ENCODE peak calls at places on chromosomes 16 and 17, in four cellular contexts. Y is HepG2, Q is A549, O is K562. V is an unnamed sample.

GRCh38 chr16:66911801-66912200 is 6.9 kb downstream of the CDH16 start:
- DNase-seq in Y (no peak), Q (no peak), O (no peak), V (no peak)

GRCh38 chr17:37465058-37465616 is 24.6 kb upstream of the DUSP14 start:
- DNase-seq in Y (no peak), Q (no peak), O (no peak), V (no peak)

GRCh38 chr17:37089998-37090397 is 141.2 kb downstream of the AATF start:
- DNase-seq in Y (no peak), Q (no peak), O (no peak), V (peak)

GRCh38 chr17:20268700-20269475 is 198.5 kb downstream of the LGALS9B start:
- DNase-seq in Y (no peak), Q (no peak), O (no peak), V (no peak)

GRCh38 chr17:82244413-82245140 is 15.7 kb downstream of the SLC16A3 start:
- DNase-seq in Y (no peak), Q (no peak), O (no peak), V (no peak)

GRCh38 chr17:66673668-66674276 is 161.1 kb upstream of the CACNG5 start:
- DNase-seq in Y (peak), Q (peak), O (peak), V (no peak)

GRCh38 chr17:82874011-82874835 is 34.4 kb upstream of the ZNF750 start:
- DNase-seq in Y (no peak), Q (no peak), O (no peak), V (no peak)

GRCh38 chr17:43699438-43699756 is 37.7 kb upstream of the MEOX1 start:
- DNase-seq in Y (no peak), Q (no peak), O (no peak), V (no peak)

GRCh38 chr16:79601978-79602609 is 1.6 kb upstream of the MAF start:
- DNase-seq in Y (peak), Q (peak), O (peak), V (peak)

GRCh38 chr17:77356109-77356689 is 215.4 kb downstream of the SEC14L1 start:
- DNase-seq in Y (no peak), Q (no peak), O (no peak), V (no peak)

GRCh38 chr17:8369944-8370343 is 6.6 kb downstream of the KRABD2 start:
- DNase-seq in Y (no peak), Q (no peak), O (no peak), V (no peak)

GRCh38 chr16:50535506-50536257 is 12.5 kb upstream of the NKD1 start:
- DNase-seq in Y (no peak), Q (no peak), O (no peak), V (no peak)

GRCh38 chr17:30380643-30381419 is 2.1 kb downstream of the CPD start:
- DNase-seq in Y (no peak), Q (no peak), O (no peak), V (no peak)

GRCh38 chr16:56812884-56813283 is 52.1 kb upstream of the SLC12A3 start:
- DNase-seq in Y (peak), Q (peak), O (no peak), V (no peak)

GRCh38 chr17:39926588-39927100 is 757 bp downstream of the ORMDL3 start:
- DNase-seq in Y (peak), Q (peak), O (peak), V (no peak)

GRCh38 chr16:30797670-30798309 is 10.8 kb upstream of the ZNF629 start:
- DNase-seq in Y (peak), Q (no peak), O (peak), V (no peak)

GRCh38 chr17:79154446-79154845 is 79.8 kb downstream of the ENGASE start:
- DNase-seq in Y (no peak), Q (no peak), O (no peak), V (no peak)
- TF ChIP-seq POLR2AphosphoS2 in Y (no peak), Q (no peak), O (no peak), V (no peak)

DNA sequence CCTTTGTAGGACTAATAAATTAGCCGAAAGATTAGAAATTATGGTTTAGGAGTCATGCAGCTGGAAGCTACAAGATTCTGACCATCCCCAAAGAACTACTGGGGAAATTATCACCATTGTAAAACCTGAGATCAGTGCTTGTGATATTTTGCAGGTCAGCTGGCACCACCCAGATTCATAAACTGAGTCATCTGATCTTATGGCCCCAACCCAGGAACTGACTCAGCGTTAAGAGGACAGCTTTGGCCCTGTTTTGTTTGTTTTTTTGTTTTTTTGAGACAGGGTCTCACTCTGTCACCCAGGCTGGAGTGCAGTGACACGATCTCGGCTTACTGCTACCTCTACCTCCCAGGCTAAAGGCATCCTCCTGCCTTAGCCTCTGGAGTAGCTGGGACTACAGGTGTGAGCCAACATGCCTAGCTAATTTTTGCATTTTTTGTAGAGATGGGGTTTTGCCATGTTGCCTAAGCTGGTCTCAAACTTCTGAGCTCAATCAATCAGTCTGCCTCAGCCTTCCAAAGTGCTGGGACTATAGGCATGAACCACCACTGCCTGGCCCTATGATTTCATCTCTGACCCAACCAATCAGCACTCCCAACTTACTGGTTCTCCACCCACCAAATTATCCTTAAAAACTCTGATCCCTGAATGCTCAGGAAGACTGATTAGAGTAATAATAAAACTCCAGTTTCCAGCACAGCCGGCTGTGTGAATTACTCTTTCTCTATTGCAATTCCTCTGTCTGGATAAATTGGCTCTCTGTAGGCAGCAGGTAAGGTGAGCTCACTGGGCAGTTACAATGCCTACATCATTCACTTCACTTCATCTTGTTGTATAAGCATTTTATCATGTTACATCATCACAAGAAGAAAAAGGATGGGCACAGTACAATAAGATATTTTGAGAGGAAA is 79.4 kb upstream of the KSR1 start:
- DNase-seq in Y (no peak), Q (no peak), O (no peak), V (no peak)
- TF ChIP-seq POLR2AphosphoS2 in Y (no peak), Q (no peak), O (no peak), V (no peak)

GRCh38 chr17:15466131-15466530 is 1.3 kb downstream of the CDRT4 start:
- DNase-seq in Y (no peak), Q (no peak), O (no peak), V (no peak)
- TF ChIP-seq POLR2AphosphoS2 in Y (no peak), Q (no peak), O (no peak), V (no peak)

DNA sequence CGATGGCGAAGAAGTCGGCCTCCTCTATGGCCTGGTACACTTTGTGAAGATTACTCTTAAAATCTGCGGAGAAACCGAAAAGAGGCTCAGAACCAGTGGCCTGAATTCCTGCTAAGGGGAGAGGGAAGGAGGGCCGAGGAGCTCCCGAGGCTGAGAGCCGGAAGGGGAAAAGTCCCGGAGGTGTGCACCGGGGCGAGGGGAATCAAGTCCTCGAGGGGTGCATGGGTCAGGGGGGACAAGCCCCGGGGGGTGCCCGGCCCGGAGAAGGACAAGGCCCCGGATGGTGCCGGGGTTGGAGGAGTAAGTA is 495 bp downstream of the PARN start:
- DNase-seq in Y (no peak), Q (no peak), O (no peak), V (no peak)
- TF ChIP-seq POLR2AphosphoS2 in Y (no peak), Q (no peak), O (no peak), V (no peak)

GRCh38 chr17:78659546-78659945 is 82.3 kb upstream of the DNAH17 start:
- DNase-seq in Y (no peak), Q (no peak), O (no peak), V (no peak)
- TF ChIP-seq POLR2AphosphoS2 in Y (no peak), Q (no peak), O (no peak), V (no peak)

DNA sequence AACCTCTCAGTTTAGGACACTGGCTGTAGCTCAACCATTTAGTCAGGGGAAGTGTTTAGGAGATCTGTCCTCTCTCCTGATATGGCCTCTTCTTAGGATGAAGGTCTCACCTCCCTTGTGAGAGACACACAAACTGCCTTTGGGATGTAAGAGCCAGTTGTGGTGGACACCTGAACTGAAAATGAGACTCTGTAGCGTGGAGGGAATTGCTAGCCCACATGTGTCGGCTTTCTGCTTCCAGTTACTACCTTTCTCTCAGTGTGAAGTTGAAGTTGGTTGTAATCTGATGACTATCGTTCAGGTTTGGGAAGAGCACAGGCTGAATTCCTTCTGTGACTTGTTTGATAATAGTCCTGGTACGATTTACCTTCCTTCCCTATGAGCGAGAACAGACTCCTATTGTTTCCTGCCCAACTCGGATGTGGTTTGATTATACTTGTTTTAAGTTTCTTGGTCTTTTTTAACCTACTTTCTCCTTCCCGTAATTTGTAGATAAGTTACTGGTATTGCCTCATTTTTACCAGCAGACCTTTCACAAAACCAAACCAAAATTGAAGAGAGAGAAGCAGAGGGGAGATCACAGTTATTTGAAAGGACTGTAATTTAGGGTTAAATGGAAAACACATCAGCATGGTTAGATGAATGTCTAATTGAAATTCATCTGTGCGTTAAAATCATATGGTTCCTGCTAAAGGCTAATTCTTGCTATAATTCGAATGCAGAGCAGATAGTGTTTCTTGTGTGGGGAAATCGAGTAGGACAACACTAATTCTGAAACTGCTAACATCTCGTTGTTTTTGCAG is 43.2 kb downstream of the CLEC16A start:
- DNase-seq in Y (no peak), Q (no peak), O (no peak), V (no peak)
- TF ChIP-seq POLR2AphosphoS2 in Y (no peak), Q (no peak), O (no peak), V (no peak)

GRCh38 chr17:1179635-1180433 is at the start of gene ABR:
- DNase-seq in Y (no peak), Q (peak), O (peak), V (no peak)
- TF ChIP-seq POLR2AphosphoS2 in Y (no peak), Q (no peak), O (no peak), V (no peak)

GRCh38 chr17:63694229-63694973 is 5.5 kb downstream of the LIMD2 start:
- DNase-seq in Y (no peak), Q (no peak), O (no peak), V (no peak)
- TF ChIP-seq POLR2AphosphoS2 in Y (no peak), Q (no peak), O (no peak), V (peak)

V was measured in GM12878.